ENCODE peak calls at places on chromosomes 6 and 20, in five cellular contexts. One of them, this sample, is unnamed.

GRCh38 chr6:156718647-156719394 is 58.4 kb upstream of the ARID1B start:
- DNase-seq in activated CD8-positive, alpha-beta T cell treated with anti-CD3 and anti-CD28 coated beads for 36 hours: no peak
- DNase-seq in A172: peak
- DNase-seq in body of pancreas: peak
- DNase-seq in CD4-positive, alpha-beta T cell: no peak
- DNase-seq in this sample: no peak

GRCh38 chr6:45681860-45682488 is 304.2 kb upstream of the SUPT3H start:
- DNase-seq in A172: peak
- DNase-seq in CD4-positive, alpha-beta T cell: no peak
- DNase-seq in body of pancreas: no peak
- DNase-seq in activated CD8-positive, alpha-beta T cell treated with anti-CD3 and anti-CD28 coated beads for 36 hours: peak
- DNase-seq in this sample: peak

GRCh38 chr6:136037885-136038460 is 186.5 kb downstream of the PDE7B start:
- DNase-seq in A172: no peak
- DNase-seq in body of pancreas: no peak
- DNase-seq in activated CD8-positive, alpha-beta T cell treated with anti-CD3 and anti-CD28 coated beads for 36 hours: no peak
- DNase-seq in CD4-positive, alpha-beta T cell: no peak
- DNase-seq in this sample: no peak

GRCh38 chr20:54566224-54566750 is 90.9 kb downstream of the DOK5 start:
- DNase-seq in activated CD8-positive, alpha-beta T cell treated with anti-CD3 and anti-CD28 coated beads for 36 hours: no peak
- DNase-seq in CD4-positive, alpha-beta T cell: no peak
- DNase-seq in A172: no peak
- DNase-seq in body of pancreas: no peak
- DNase-seq in this sample: no peak

GRCh38 chr6:159149641-159150040 is 19.6 kb upstream of the FNDC1 start:
- DNase-seq in body of pancreas: no peak
- DNase-seq in A172: no peak
- DNase-seq in activated CD8-positive, alpha-beta T cell treated with anti-CD3 and anti-CD28 coated beads for 36 hours: no peak
- DNase-seq in CD4-positive, alpha-beta T cell: no peak
- DNase-seq in this sample: no peak

GRCh38 chr20:21516861-21517565 is 3.1 kb upstream of the NKX2-2 start:
- DNase-seq in activated CD8-positive, alpha-beta T cell treated with anti-CD3 and anti-CD28 coated beads for 36 hours: no peak
- DNase-seq in body of pancreas: no peak
- DNase-seq in CD4-positive, alpha-beta T cell: no peak
- DNase-seq in A172: no peak
- DNase-seq in this sample: no peak

GRCh38 chr6:28943557-28944411 is 20.0 kb upstream of the TRIM27 start:
- DNase-seq in CD4-positive, alpha-beta T cell: peak
- DNase-seq in A172: peak
- DNase-seq in body of pancreas: peak
- DNase-seq in activated CD8-positive, alpha-beta T cell treated with anti-CD3 and anti-CD28 coated beads for 36 hours: peak
- DNase-seq in this sample: no peak

GRCh38 chr20:47400685-47401084 is 44.2 kb upstream of the ZMYND8 start:
- DNase-seq in activated CD8-positive, alpha-beta T cell treated with anti-CD3 and anti-CD28 coated beads for 36 hours: peak
- DNase-seq in A172: peak
- DNase-seq in body of pancreas: no peak
- DNase-seq in CD4-positive, alpha-beta T cell: no peak
- DNase-seq in this sample: no peak

GRCh38 chr20:25553819-25554296 is 31.5 kb downstream of the NINL start:
- DNase-seq in A172: peak
- DNase-seq in activated CD8-positive, alpha-beta T cell treated with anti-CD3 and anti-CD28 coated beads for 36 hours: no peak
- DNase-seq in body of pancreas: no peak
- DNase-seq in CD4-positive, alpha-beta T cell: no peak
- DNase-seq in this sample: no peak

GRCh38 chr6:128432394-128432793 is 88.0 kb downstream of the PTPRK start:
- DNase-seq in A172: peak
- DNase-seq in activated CD8-positive, alpha-beta T cell treated with anti-CD3 and anti-CD28 coated beads for 36 hours: no peak
- DNase-seq in body of pancreas: no peak
- DNase-seq in CD4-positive, alpha-beta T cell: no peak
- DNase-seq in this sample: no peak

GRCh38 chr20:36548006-36548315 is 6.6 kb downstream of the MYL9 start:
- DNase-seq in A172: no peak
- DNase-seq in activated CD8-positive, alpha-beta T cell treated with anti-CD3 and anti-CD28 coated beads for 36 hours: peak
- DNase-seq in body of pancreas: no peak
- DNase-seq in CD4-positive, alpha-beta T cell: no peak
- DNase-seq in this sample: no peak

GRCh38 chr20:35555951-35556645 is 14.2 kb downstream of the ERGIC3 start:
- DNase-seq in activated CD8-positive, alpha-beta T cell treated with anti-CD3 and anti-CD28 coated beads for 36 hours: no peak
- DNase-seq in body of pancreas: no peak
- DNase-seq in A172: no peak
- DNase-seq in CD4-positive, alpha-beta T cell: no peak
- DNase-seq in this sample: no peak

GRCh38 chr6:6584310-6585002 is 4.1 kb upstream of the LY86 start:
- DNase-seq in activated CD8-positive, alpha-beta T cell treated with anti-CD3 and anti-CD28 coated beads for 36 hours: no peak
- DNase-seq in CD4-positive, alpha-beta T cell: no peak
- DNase-seq in body of pancreas: no peak
- DNase-seq in A172: no peak
- DNase-seq in this sample: no peak

GRCh38 chr6:110646951-110647910 is 168.0 kb downstream of the CDK19 start:
- DNase-seq in A172: no peak
- DNase-seq in activated CD8-positive, alpha-beta T cell treated with anti-CD3 and anti-CD28 coated beads for 36 hours: no peak
- DNase-seq in CD4-positive, alpha-beta T cell: no peak
- DNase-seq in body of pancreas: no peak
- DNase-seq in this sample: no peak

GRCh38 chr20:25050501-25051350 is 7.2 kb downstream of the ACSS1 start:
- DNase-seq in CD4-positive, alpha-beta T cell: no peak
- DNase-seq in activated CD8-positive, alpha-beta T cell treated with anti-CD3 and anti-CD28 coated beads for 36 hours: no peak
- DNase-seq in A172: no peak
- DNase-seq in body of pancreas: no peak
- DNase-seq in this sample: no peak